ENCODE peak calls at places on chromosomes 5 and 9, in nine cellular contexts. U is AG10803; P is GM12865; Z is cardiac fibroblast; L is CD4-positive, alpha-beta T cell; N is GM13977; J is osteocyte; S is Panc1; Q is astrocyte of the spinal cord. R is an unnamed sample.

GRCh38 chr9:23822331-23823169 is 3.5 kb downstream of the ELAVL2 start:
- DNase-seq in S (no peak), U (no peak), L (no peak), N (no peak), J (no peak), Z (no peak), Q (no peak), P (no peak), R (no peak)

GRCh38 chr9:23088932-23089364 is 642.3 kb downstream of the DMRTA1 start:
- DNase-seq in Z (no peak), S (no peak), N (no peak), Q (no peak), J (no peak), L (no peak), P (peak; percentile 1), U (peak; percentile 1), R (no peak)

GRCh38 chr5:111394580-111394979 is 117.8 kb downstream of the STARD4 start:
- DNase-seq in P (no peak), L (no peak), U (peak; percentile 68), Z (peak; percentile 75), J (no peak), Q (peak; percentile 45), N (no peak), S (peak; percentile 7), R (no peak)

GRCh38 chr9:94757158-94757557 is 30.7 kb downstream of the AOPEP start:
- DNase-seq in Z (peak; percentile 59), P (no peak), Q (peak; percentile 81), J (no peak), S (no peak), L (no peak), U (peak; percentile 81), N (no peak), R (no peak)

GRCh38 chr5:119268387-119269060 is 87.3 kb upstream of the TNFAIP8 start:
- DNase-seq in N (peak; percentile 96), J (peak; percentile 98), L (peak; percentile 91), Q (peak; percentile 95), U (peak; percentile 92), S (peak; percentile 61), Z (peak; percentile 95), P (peak; percentile 98), R (peak; percentile 97)

GRCh38 chr5:166236327-166236726 is 2055.1 kb upstream of the WWC1 start:
- DNase-seq in Z (no peak), J (no peak), L (no peak), S (no peak), P (no peak), Q (no peak), N (no peak), U (no peak), R (no peak)

GRCh38 chr5:151598556-151598955 is 7.4 kb upstream of the FAT2 start:
- DNase-seq in L (no peak), S (no peak), P (no peak), Z (no peak), Q (no peak), J (no peak), U (no peak), N (no peak), R (no peak)

GRCh38 chr5:134435525-134435924 is 23.8 kb upstream of the CDKN2AIPNL start:
- DNase-seq in J (no peak), Z (peak; percentile 89), P (no peak), L (no peak), Q (peak; percentile 67), U (peak; percentile 51), N (no peak), S (no peak), R (no peak)

GRCh38 chr9:20714442-20715415 is 30.7 kb downstream of the FOCAD start:
- DNase-seq in J (no peak), Z (no peak), Q (no peak), L (no peak), P (no peak), N (no peak), S (no peak), U (no peak), R (no peak)

GRCh38 chr5:5658226-5658625 is 235.7 kb downstream of the ICE1 start:
- DNase-seq in P (peak; percentile 19), L (no peak), Q (peak; percentile 43), U (peak; percentile 64), S (no peak), J (no peak), Z (peak; percentile 24), N (no peak), R (no peak)

GRCh38 chr9:137314561-137315560 is 12.8 kb upstream of the NRARP start:
- DNase-seq in P (no peak), Z (no peak), N (peak; percentile 37), J (no peak), U (no peak), Q (no peak), S (no peak), L (no peak), R (peak; percentile 23)

GRCh38 chr5:94361832-94362754 is 256.3 kb downstream of the KIAA0825 start:
- DNase-seq in Q (no peak), N (no peak), Z (no peak), S (no peak), U (no peak), P (no peak), J (no peak), L (no peak), R (no peak)

GRCh38 chr5:39019231-39019630 is 55.0 kb downstream of the RICTOR start:
- DNase-seq in Z (no peak), J (no peak), U (no peak), P (no peak), N (no peak), Q (no peak), S (no peak), L (no peak), R (no peak)

GRCh38 chr5:10825897-10826644 is 65.0 kb upstream of the DAP start:
- DNase-seq in J (no peak), U (no peak), N (no peak), Z (no peak), P (peak; percentile 18), S (no peak), Q (no peak), L (no peak), R (peak; percentile 21)

GRCh38 chr9:126132751-126133150 is 193.9 kb upstream of the MVB12B start:
- DNase-seq in Q (no peak), P (no peak), N (no peak), L (no peak), Z (peak; percentile 3), S (no peak), U (no peak), J (no peak), R (no peak)

DNA sequence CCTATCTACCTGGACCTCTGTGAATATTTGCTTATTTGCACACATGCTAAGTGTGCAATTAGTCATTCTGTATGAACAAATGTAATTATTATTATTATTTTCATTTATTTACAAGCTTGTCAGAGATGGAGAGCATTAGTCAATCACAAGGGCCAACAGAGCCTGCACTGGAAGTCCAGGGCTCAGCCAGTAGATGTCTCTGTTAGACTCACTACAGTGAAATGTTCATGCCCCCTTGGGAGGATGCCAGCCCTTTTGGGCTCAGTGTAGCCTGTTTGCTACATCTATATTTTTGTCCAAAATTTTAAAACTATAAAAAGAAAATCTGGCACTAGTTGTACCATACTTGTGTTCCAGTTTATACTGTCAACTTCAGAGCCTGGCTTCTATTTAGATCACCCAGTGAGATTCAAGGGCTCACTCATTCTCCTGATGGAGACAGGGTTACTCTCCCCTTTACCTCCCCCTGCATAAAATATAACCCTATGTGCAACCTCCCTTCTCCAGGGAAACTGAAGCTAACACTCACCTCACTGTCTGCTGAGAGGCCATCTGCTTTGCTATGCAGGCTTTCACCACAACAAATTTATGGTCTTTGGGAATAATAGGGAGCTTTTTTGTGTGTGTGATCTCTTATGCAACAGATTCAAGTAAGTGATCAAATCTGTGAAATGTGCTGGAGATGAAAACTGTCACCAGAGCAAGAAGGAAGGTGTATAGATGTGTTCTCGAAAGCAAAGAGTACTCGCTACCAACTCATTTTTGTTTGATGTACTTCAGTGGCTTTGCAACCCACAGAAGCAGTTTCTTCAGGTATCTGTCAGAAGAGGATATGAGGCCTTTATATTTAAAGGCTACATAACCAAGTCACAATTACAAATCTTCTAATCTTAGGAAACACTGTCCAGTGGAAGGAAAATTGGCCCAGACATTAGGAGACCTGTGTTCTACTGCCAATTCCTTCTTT is 99.9 kb upstream of the TLE4 start:
- DNase-seq in U (peak; percentile 56), Q (peak; percentile 42), J (peak; percentile 84), L (peak; percentile 36), Z (peak; percentile 67), N (no peak), S (no peak), P (peak; percentile 24), R (no peak)
- TF ChIP-seq CTCF in U (peak; percentile 36), Q (peak; percentile 50), J (peak; percentile 63), L (peak; percentile 2), Z (peak; percentile 43), N (no peak), S (peak; percentile 11), P (peak; percentile 12), R (no peak)

DNA sequence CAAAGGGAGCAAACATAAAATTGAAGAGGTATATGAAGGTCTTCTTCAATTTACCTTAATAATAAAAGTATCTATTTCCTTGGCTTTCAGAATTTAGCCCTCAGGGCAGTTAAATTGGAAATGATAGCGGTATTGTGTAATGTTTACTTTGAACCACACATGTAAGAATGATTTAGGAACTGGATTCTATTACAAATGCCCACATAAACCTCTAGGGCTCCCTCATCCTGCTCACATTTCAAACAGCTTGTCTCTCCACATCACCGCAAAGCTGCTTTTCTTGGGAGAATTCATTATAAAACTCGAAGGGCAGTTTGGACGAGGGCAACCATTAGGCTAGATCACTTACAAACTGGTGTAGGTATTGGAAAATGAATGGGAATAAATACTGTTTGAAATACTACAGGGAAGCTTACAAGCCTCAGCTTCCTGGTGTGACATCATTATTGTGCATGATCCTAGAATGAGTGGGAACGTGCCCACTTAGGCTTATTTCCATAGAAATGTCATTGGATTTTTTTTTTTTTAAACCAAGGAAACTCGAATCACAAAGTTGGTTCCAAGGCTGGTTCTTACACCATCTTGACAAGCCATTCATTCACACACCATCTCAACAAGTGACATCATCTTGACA is 47.3 kb downstream of the MTRR start:
- DNase-seq in J (no peak), L (no peak), U (peak; percentile 14), N (no peak), Q (peak; percentile 24), Z (no peak), S (no peak), P (no peak), R (no peak)
- TF ChIP-seq CTCF in J (no peak), L (no peak), U (no peak), N (no peak), Q (no peak), Z (no peak), S (no peak), P (no peak), R (no peak)

GRCh38 chr5:143405063-143405746 is 1.7 kb upstream of the NR3C1 start:
- DNase-seq in L (peak; percentile 87), Q (peak; percentile 89), P (peak; percentile 97), Z (peak; percentile 85), U (peak; percentile 82), J (peak; percentile 95), S (peak; percentile 51), N (peak; percentile 73), R (peak; percentile 77)
- TF ChIP-seq CTCF in L (no peak), Q (peak; percentile 12), P (peak; percentile 15), Z (peak; percentile 17), U (peak; percentile 17), J (no peak), S (peak; percentile 45), N (peak; percentile 28), R (peak; percentile 23)

DNA sequence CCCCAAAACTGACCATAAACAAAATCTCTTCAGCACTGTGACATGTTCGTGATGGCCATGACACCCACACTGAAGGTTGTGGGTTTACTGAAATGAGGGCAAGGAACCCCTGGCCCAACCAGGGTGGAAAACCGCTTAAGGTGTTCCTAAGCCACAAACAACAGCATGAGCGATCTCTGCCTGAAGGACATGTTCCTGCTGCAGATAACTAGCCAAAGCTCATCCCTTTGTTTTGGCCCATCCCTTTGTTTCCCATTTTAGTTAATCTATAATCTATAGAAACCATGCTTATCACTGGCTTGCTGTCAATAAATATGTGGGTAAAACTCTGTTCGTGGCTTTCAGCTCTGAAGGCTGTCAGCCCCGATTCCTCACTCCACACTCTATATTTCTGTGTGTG is 21.8 kb upstream of the TUT7 start:
- DNase-seq in L (no peak), P (no peak), S (no peak), Q (no peak), J (no peak), U (no peak), Z (no peak), N (no peak), R (no peak)
- TF ChIP-seq CTCF in L (no peak), P (no peak), S (no peak), Q (no peak), J (no peak), U (no peak), Z (no peak), N (no peak), R (no peak)